ENCODE peak calls at places on chromosomes 4 and X, in ten cellular contexts. V, N, R, J, U, Q, W, P, S and C are unnamed samples. For H3K4me1, the result is how much of the 10 kb centered on the place peaks cover.

GRCh38 chr4:153248641-153249198 is 44.5 kb downstream of the TRIM2 start:
- DNase-seq in V (no peak), N (peak), R (peak), J (no peak), U (no peak), Q (no peak), W (no peak), P (peak), S (no peak), C (no peak)

GRCh38 chr4:139901516-139902327 is 236.1 kb downstream of the MGST2 start:
- DNase-seq in V (no peak), N (no peak), R (no peak), J (no peak), U (no peak), Q (no peak), W (no peak), P (no peak), S (no peak), C (no peak)

GRCh38 chrX:48511561-48511960 is 2.8 kb downstream of the PORCN start:
- DNase-seq in V (peak), N (no peak), R (no peak), J (no peak), U (no peak), Q (no peak), W (no peak), P (no peak), S (no peak), C (no peak)

GRCh38 chrX:4841216-4841745 is 1127.8 kb upstream of the PRKX start:
- DNase-seq in V (no peak), N (no peak), R (no peak), J (no peak), U (no peak), Q (no peak), W (no peak), P (no peak), S (no peak), C (no peak)

GRCh38 chrX:136931661-136932060 is 51.1 kb upstream of the RBMX start:
- DNase-seq in V (no peak), N (no peak), R (no peak), J (no peak), U (no peak), Q (no peak), W (no peak), P (no peak), S (no peak), C (no peak)

GRCh38 chr4:140755811-140756291 is 334 bp downstream of the TBC1D9 start:
- DNase-seq in V (peak), N (peak), R (peak), J (no peak), U (peak), Q (peak), W (peak), P (peak), S (no peak), C (peak)

GRCh38 chr4:89152972-89153371 is 41.6 kb downstream of the TIGD2 start:
- DNase-seq in V (no peak), N (no peak), R (no peak), J (no peak), U (no peak), Q (no peak), W (no peak), P (no peak), S (no peak), C (no peak)

GRCh38 chr4:80360102-80360501 is 24.6 kb downstream of the CFAP299 start:
- DNase-seq in V (no peak), N (no peak), R (no peak), J (no peak), U (no peak), Q (no peak), W (no peak), P (no peak), S (no peak), C (no peak)

GRCh38 chr4:95250544-95251137 is 298.1 kb downstream of the UNC5C start:
- DNase-seq in V (no peak), N (no peak), R (no peak), J (no peak), U (no peak), Q (no peak), W (no peak), P (no peak), S (no peak), C (no peak)

GRCh38 chr4:179164642-179165338 is 1722.6 kb upstream of the AGA start:
- DNase-seq in V (no peak), N (no peak), R (no peak), J (no peak), U (no peak), Q (no peak), W (no peak), P (no peak), S (no peak), C (no peak)

GRCh38 chr4:10164877-10165283 is 48.3 kb upstream of the WDR1 start:
- DNase-seq in V (peak), N (no peak), R (peak), J (no peak), U (peak), Q (no peak), W (peak), P (peak), S (peak), C (no peak)

GRCh38 chrX:101257448-101258259 is 33.5 kb downstream of the TAF7L start:
- DNase-seq in V (no peak), N (no peak), R (no peak), J (no peak), U (no peak), Q (no peak), W (no peak), P (no peak), S (no peak), C (no peak)

GRCh38 chr4:65999518-65999871 is 329.2 kb upstream of the EPHA5 start:
- DNase-seq in V (peak), N (no peak), R (no peak), J (no peak), U (no peak), Q (no peak), W (no peak), P (no peak), S (no peak), C (no peak)

GRCh38 chr4:167918077-167918476 is 174.3 kb upstream of the ANXA10 start:
- DNase-seq in V (no peak), N (no peak), R (no peak), J (no peak), U (no peak), Q (no peak), W (no peak), P (no peak), S (no peak), C (no peak)

GRCh38 chr4:74097161-74097560 is 1.8 kb downstream of the CXCL2 start:
- DNase-seq in V (no peak), N (no peak), R (no peak), J (no peak), U (no peak), Q (no peak), W (no peak), P (no peak), S (no peak), C (no peak)

GRCh38 chr4:82063017-82063416 is 310.8 kb downstream of the HNRNPD start:
- DNase-seq in V (no peak), N (no peak), R (no peak), J (no peak), U (no peak), Q (no peak), W (no peak), P (no peak), S (no peak), C (no peak)

GRCh38 chr4:25860586-25861421 is 2.0 kb downstream of the SEL1L3 start:
- DNase-seq in V (peak), N (no peak), R (no peak), J (no peak), U (peak), Q (no peak), W (no peak), P (no peak), S (no peak), C (no peak)

GRCh38 chr4:183424109-183424751 is 20.2 kb upstream of the CDKN2AIP start:
- DNase-seq in V (no peak), N (no peak), R (no peak), J (no peak), U (peak), Q (no peak), W (peak), P (no peak), S (no peak), C (no peak)

GRCh38 chr4:41410049-41410448 is 127.9 kb upstream of the LIMCH1 start:
- DNase-seq in V (no peak), N (no peak), R (no peak), J (no peak), U (no peak), Q (no peak), W (no peak), P (no peak), S (no peak), C (no peak)

GRCh38 chr4:47418147-47418546 is 45.4 kb downstream of the COMMD8 start:
- DNase-seq in V (no peak), N (no peak), R (no peak), J (no peak), U (no peak), Q (no peak), W (no peak), P (no peak), S (no peak), C (no peak)

GRCh38 chr4:79964715-79965345 is 108.2 kb downstream of the ANTXR2 start:
- DNase-seq in V (no peak), N (no peak), R (no peak), J (no peak), U (no peak), Q (peak), W (peak), P (no peak), S (no peak), C (no peak)

GRCh38 chrX:131907488-131908314 is 115.4 kb upstream of the STK26 start:
- DNase-seq in V (no peak), N (no peak), R (no peak), J (no peak), U (no peak), Q (peak), W (no peak), P (no peak), S (no peak), C (no peak)

GRCh38 chr4:13313856-13314255 is 170.3 kb downstream of the RAB28 start:
- DNase-seq in V (no peak), N (no peak), R (no peak), J (no peak), U (no peak), Q (no peak), W (no peak), P (no peak), S (no peak), C (no peak)

GRCh38 chr4:152229782-152230289 is 306.1 kb downstream of the FBXW7 start:
- DNase-seq in V (no peak), N (no peak), R (no peak), J (no peak), U (no peak), Q (no peak), W (no peak), P (no peak), S (no peak), C (no peak)

GRCh38 chrX:20019672-20020365 is 29.0 kb upstream of the BCLAF3 start:
- DNase-seq in V (no peak), N (no peak), R (peak), J (no peak), U (no peak), Q (no peak), W (no peak), P (no peak), S (no peak), C (no peak)

GRCh38 chrX:153638041-153638371 is 9.0 kb upstream of the DUSP9 start:
- DNase-seq in V (no peak), N (no peak), R (peak), J (no peak), U (no peak), Q (peak), W (no peak), P (peak), S (no peak), C (no peak)

DNA sequence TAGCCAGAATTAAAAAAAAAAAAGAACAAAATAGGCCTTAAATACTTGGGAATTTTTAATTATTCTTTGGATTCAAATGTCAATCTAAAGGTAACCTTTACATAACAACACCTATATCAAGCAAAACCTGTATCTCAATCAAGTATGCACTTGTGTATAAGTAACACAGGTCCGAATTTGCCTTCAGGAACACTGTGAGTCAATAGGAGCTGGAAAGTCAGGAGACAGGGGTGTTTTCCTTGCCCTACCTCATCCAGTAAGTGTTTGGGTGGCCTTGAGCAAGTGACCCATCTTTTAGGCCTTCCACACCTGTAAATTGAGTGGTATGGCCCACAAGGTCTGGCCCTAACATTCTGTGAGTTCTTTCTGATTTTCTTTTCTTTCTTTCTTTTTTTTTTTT is 40.8 kb upstream of the VEGFD start:
- DNase-seq in V (no peak), N (no peak), R (no peak), J (no peak), U (no peak), Q (no peak), W (no peak), P (no peak), S (no peak), C (no peak)
- TF ChIP-seq POLR2A in V (no peak), N (no peak), R (no peak), J (no peak), U (no peak), Q (no peak), W (no peak), P (no peak), S (no peak), C (no peak)

DNA sequence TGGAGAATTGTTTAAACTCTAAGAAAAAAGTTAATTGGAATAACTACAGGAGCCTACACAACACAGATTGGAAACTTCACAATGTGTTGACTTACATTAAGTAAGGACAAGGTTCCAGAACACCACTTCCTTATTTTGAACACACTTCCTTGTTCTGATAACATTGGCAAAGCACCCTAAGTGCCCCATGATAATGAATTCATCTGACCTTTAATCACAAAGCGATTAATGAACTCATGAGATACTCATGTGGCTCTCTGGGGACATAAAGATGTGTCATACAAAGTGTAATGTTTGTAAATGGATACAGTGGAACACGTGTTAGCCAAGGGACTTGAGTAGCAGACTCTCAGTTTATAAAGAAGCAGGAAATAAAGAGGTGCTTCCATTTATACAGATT is 69.0 kb upstream of the ATOH1 start:
- DNase-seq in V (no peak), N (no peak), R (no peak), J (no peak), U (no peak), Q (no peak), W (no peak), P (no peak), S (no peak), C (no peak)
- H3K4me1 ChIP-seq in V (under half), N (under half), R (under half), J (under half), U (under half), Q (under half), W (under half), P (under half), S (under half), C (under half)

GRCh38 chrX:130080791-130081367 is 29.4 kb downstream of the ELF4 start:
- DNase-seq in V (no peak), N (no peak), R (peak), J (no peak), U (no peak), Q (no peak), W (no peak), P (no peak), S (no peak), C (no peak)
- TF ChIP-seq POLR2A in V (no peak), N (no peak), R (no peak), J (no peak), U (no peak), Q (no peak), W (no peak), P (no peak), S (no peak), C (no peak)

GRCh38 chr4:1041936-1042330 is 30.5 kb downstream of the FGFRL1 start:
- DNase-seq in V (no peak), N (no peak), R (peak), J (no peak), U (no peak), Q (peak), W (peak), P (no peak), S (no peak), C (no peak)

GRCh38 chr4:1041147-1041935 is 29.9 kb downstream of the FGFRL1 start:
- DNase-seq in V (peak), N (no peak), R (no peak), J (no peak), U (no peak), Q (peak), W (no peak), P (no peak), S (no peak), C (no peak)

GRCh38 chr4:1038948-1039492 is 27.6 kb downstream of the FGFRL1 start:
- DNase-seq in V (no peak), N (no peak), R (no peak), J (no peak), U (no peak), Q (peak), W (no peak), P (no peak), S (no peak), C (no peak)

GRCh38 chr4:1040344-1041146 is 29.1 kb downstream of the FGFRL1 start:
- DNase-seq in V (no peak), N (no peak), R (no peak), J (no peak), U (no peak), Q (peak), W (no peak), P (no peak), S (no peak), C (no peak)

GRCh38 chr4:1039493-1040343 is 28.3 kb downstream of the FGFRL1 start:
- DNase-seq in V (no peak), N (no peak), R (no peak), J (no peak), U (peak), Q (peak), W (peak), P (no peak), S (no peak), C (no peak)
- H3K4me1 ChIP-seq in V (under half), N (half or more), R (under half), J (under half), U (under half), Q (under half), W (under half), P (under half), S (under half), C (under half)

DNA sequence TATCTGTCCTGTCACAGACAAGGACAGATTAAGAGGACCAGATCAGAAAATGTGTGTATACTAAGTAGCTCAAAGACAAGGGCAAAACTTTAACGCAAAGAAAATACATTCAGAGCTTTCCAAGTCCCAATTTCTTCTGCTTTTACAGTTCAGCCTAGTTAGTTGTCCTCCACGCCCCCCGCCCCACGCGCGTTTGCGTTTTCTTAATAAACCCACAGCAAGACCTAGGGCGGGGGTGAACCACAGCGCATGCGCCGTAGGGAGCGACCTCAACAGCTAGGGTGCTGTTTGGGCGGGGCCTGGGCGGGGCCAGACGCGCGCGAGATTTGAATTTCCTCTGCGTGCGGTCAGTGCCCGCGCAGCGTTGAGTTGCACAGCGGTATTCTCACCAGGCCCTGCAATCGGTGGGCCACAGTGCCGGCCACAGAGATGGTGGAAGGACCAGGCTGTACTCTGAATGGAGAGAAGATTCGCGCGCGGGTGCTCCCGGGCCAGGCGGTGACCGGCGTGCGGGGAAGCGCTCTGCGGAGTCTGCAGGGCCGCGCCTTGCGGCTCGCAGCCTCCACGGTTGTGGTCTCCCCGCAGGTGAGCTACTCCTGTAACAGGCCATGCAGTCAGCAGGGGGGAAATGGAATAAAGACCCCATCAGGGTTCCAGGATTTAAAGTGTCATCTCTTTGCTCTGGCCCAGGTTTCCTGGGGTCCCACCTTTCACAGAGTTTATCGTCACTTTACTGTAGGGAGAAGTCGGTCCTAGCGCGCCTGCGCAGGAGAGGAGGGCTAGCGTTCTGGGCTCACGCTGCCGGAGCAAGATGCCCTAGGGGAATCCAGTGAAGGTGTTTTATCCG is at the start of gene NEIL3:
- DNase-seq in V (peak), N (peak), R (peak), J (peak), U (peak), Q (peak), W (peak), P (peak), S (peak), C (peak)
- TF ChIP-seq POLR2A in V (no peak), N (no peak), R (no peak), J (no peak), U (no peak), Q (no peak), W (no peak), P (no peak), S (peak), C (no peak)

GRCh38 chr4:87804871-87805270 is 5.5 kb downstream of the IBSP start:
- DNase-seq in V (no peak), N (no peak), R (no peak), J (no peak), U (no peak), Q (no peak), W (no peak), P (no peak), S (no peak), C (no peak)
- H3K4me1 ChIP-seq in V (under half), N (under half), R (under half), J (under half), U (under half), Q (under half), W (under half), P (under half), S (under half), C (under half)

DNA sequence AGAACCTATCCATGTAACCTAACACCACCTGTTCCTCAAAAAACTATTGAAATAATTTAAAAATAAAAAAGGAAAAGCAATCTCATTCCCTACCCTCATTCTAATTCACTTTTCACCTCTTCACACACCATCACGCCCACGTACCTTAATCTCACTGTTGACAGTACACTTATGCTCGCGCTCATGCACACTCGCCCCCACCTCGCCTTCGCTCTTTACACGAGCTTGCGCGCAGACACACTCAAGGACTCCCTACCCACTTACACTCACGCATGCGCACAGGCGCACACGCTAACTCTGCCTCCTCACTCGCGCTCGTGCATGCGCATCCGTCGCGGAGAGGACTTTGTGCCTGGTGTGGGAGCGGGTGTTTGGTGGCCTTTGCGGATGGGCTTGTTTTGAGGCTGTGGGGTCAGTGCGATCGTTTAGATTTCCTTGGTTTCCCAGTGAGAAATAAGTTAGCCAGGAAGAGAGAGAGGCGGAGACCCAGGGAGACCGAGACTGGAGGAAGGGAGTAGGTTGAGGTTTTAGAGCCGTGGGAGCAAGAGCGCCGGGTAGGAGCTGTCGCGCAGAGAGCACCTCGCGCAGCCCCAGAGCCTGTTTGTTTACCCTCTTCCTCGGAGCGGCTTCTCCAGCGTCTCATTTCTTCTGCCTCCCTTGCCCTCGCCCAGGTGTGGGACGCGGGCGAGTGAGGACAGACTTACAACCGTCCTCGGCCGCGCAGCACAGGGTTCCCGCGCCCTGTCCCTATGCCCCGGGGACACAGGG is 8.1 kb upstream of the GSX2 start:
- DNase-seq in V (peak), N (peak), R (peak), J (peak), U (peak), Q (peak), W (peak), P (peak), S (no peak), C (no peak)
- TF ChIP-seq POLR2A in V (peak), N (no peak), R (no peak), J (no peak), U (peak), Q (no peak), W (no peak), P (no peak), S (no peak), C (no peak)

GRCh38 chr4:5851637-5852036 is 41.2 kb downstream of the CRMP1 start:
- DNase-seq in V (no peak), N (no peak), R (no peak), J (no peak), U (no peak), Q (no peak), W (no peak), P (no peak), S (no peak), C (no peak)

GRCh38 chr4:5858020-5858769 is 34.7 kb downstream of the CRMP1 start:
- DNase-seq in V (no peak), N (no peak), R (no peak), J (no peak), U (no peak), Q (no peak), W (no peak), P (no peak), S (no peak), C (no peak)

GRCh38 chr4:5852806-5853205 is 40.1 kb downstream of the CRMP1 start:
- DNase-seq in V (no peak), N (no peak), R (no peak), J (no peak), U (no peak), Q (no peak), W (no peak), P (no peak), S (no peak), C (no peak)

GRCh38 chr4:5857199-5857598 is 35.7 kb downstream of the CRMP1 start:
- DNase-seq in V (no peak), N (no peak), R (no peak), J (no peak), U (no peak), Q (no peak), W (no peak), P (no peak), S (no peak), C (no peak)
- H3K4me1 ChIP-seq in V (under half), N (under half), R (under half), J (under half), U (under half), Q (under half), W (under half), P (under half), S (under half), C (under half)